ENCODE peak calls at places on chromosomes 5 and 9, in six cellular contexts. L, J, V, C, S and I are unnamed samples.

GRCh38 chr5:108193021-108193795 is 188.7 kb downstream of the FBXL17 start:
- DNase-seq in V (peak), C (no peak), S (peak), L (no peak), J (no peak), I (no peak)

GRCh38 chr9:124264812-124265211 is 7.1 kb downstream of the NEK6 start:
- DNase-seq in J (no peak), S (no peak), V (no peak), C (no peak), L (no peak), I (no peak)

GRCh38 chr9:129989740-129990139 is 53.2 kb downstream of the FNBP1 start:
- DNase-seq in C (no peak), V (no peak), S (no peak), L (no peak), J (no peak), I (no peak)

GRCh38 chr5:40160435-40160834 is 519.3 kb upstream of the PTGER4 start:
- DNase-seq in S (no peak), C (no peak), V (no peak), J (no peak), L (no peak), I (no peak)

GRCh38 chr5:157670662-157671591 is at the start of gene C5orf52:
- DNase-seq in C (no peak), V (peak), J (no peak), L (peak), S (no peak), I (no peak)

GRCh38 chr9:109401169-109401989 is 80.5 kb upstream of the EPB41L4B start:
- DNase-seq in L (peak), J (no peak), S (peak), C (no peak), V (peak), I (peak)

GRCh38 chr9:6567140-6567591 is 78.4 kb downstream of the GLDC start:
- DNase-seq in J (no peak), S (peak), L (no peak), C (no peak), V (peak), I (no peak)

GRCh38 chr9:136013524-136014034 is 52.4 kb upstream of the UBAC1 start:
- DNase-seq in V (no peak), J (no peak), S (no peak), C (no peak), L (no peak), I (no peak)

GRCh38 chr5:77076961-77077820 is 9.9 kb downstream of the ZBED3 start:
- DNase-seq in C (peak), S (peak), L (peak), V (peak), J (peak), I (no peak)

GRCh38 chr9:34493972-34494535 is 28.7 kb downstream of the ENHO start:
- DNase-seq in C (no peak), S (peak), L (peak), J (no peak), V (peak), I (no peak)

GRCh38 chr9:134316444-134317160 is 9.7 kb upstream of the RXRA start:
- DNase-seq in S (peak), V (no peak), J (peak), L (peak), C (no peak), I (no peak)

GRCh38 chr5:132301341-132302274 is 7.4 kb downstream of the SLC22A4 start:
- DNase-seq in V (no peak), J (no peak), L (no peak), S (no peak), C (no peak), I (no peak)

GRCh38 chr9:89886281-89886700 is 281.5 kb downstream of the GADD45G start:
- DNase-seq in V (peak), S (no peak), L (peak), C (no peak), J (no peak), I (no peak)

GRCh38 chr5:112491257-112491656 is 72.2 kb upstream of the EPB41L4A start:
- DNase-seq in L (no peak), V (peak), C (no peak), J (no peak), S (no peak), I (no peak)

GRCh38 chr5:132746592-132747063 is 598 bp upstream of the CCNI2 start:
- DNase-seq in V (peak), J (peak), S (no peak), L (no peak), C (no peak), I (no peak)

GRCh38 chr9:97462914-97463313 is 38.6 kb upstream of the TMOD1 start:
- DNase-seq in L (no peak), V (no peak), C (no peak), S (no peak), J (no peak), I (no peak)

GRCh38 chr5:180206993-180207392 is 2.0 kb downstream of the RASGEF1C start:
- DNase-seq in L (no peak), C (no peak), S (no peak), V (no peak), J (no peak), I (no peak)

GRCh38 chr5:25754895-25755294 is 1110.1 kb upstream of the CDH10 start:
- DNase-seq in S (peak), J (no peak), C (no peak), V (peak), L (no peak), I (no peak)

GRCh38 chr5:109939109-109939682 is 249.5 kb downstream of the MAN2A1 start:
- DNase-seq in S (peak), C (no peak), L (no peak), J (no peak), V (no peak), I (no peak)

GRCh38 chr5:179827684-179828083 is 7.0 kb downstream of the SQSTM1 start:
- DNase-seq in S (peak), C (no peak), J (no peak), V (no peak), L (no peak), I (no peak)

GRCh38 chr5:107104040-107104773 is 566.5 kb downstream of the EFNA5 start:
- DNase-seq in J (no peak), L (peak), C (no peak), V (no peak), S (no peak), I (no peak)

GRCh38 chr5:150487199-150488061 is 20.5 kb upstream of the NDST1 start:
- DNase-seq in C (no peak), S (peak), L (no peak), V (no peak), J (no peak), I (no peak)

GRCh38 chr5:151086905-151087360 is 6.1 kb upstream of the TNIP1 start:
- DNase-seq in C (peak), S (no peak), J (peak), V (no peak), L (no peak), I (no peak)

GRCh38 chr5:128228506-128228905 is 144.9 kb downstream of the SLC12A2 start:
- DNase-seq in J (no peak), S (no peak), V (no peak), L (no peak), C (no peak), I (no peak)

GRCh38 chr9:131854334-131854733 is 114.5 kb upstream of the RAPGEF1 start:
- DNase-seq in V (no peak), S (no peak), J (no peak), C (no peak), L (no peak), I (no peak)

GRCh38 chr9:75739884-75740611 is 150.4 kb upstream of the PCSK5 start:
- DNase-seq in S (no peak), C (no peak), L (no peak), V (no peak), J (no peak), I (no peak)

GRCh38 chr9:128412120-128412790 is 8.4 kb upstream of the CERCAM start:
- DNase-seq in V (peak), S (no peak), C (peak), J (no peak), L (peak), I (no peak)

GRCh38 chr5:180126716-180127681 is 55.4 kb upstream of the RNF130 start:
- DNase-seq in V (no peak), L (peak), J (no peak), C (peak), S (no peak), I (peak)

GRCh38 chr9:96062854-96063253 is 187.4 kb downstream of the ERCC6L2 start:
- DNase-seq in S (no peak), J (no peak), V (peak), C (no peak), L (no peak), I (peak)

GRCh38 chr5:30102185-30102584 is 1091.3 kb upstream of the CDH6 start:
- DNase-seq in S (no peak), V (no peak), C (no peak), J (no peak), L (no peak), I (no peak)

GRCh38 chr5:134637106-134637721 is 4.6 kb upstream of the SAR1B start:
- DNase-seq in S (peak), C (no peak), J (no peak), L (no peak), V (peak), I (no peak)

GRCh38 chr5:137607771-137608170 is 108.6 kb upstream of the SPOCK1 start:
- DNase-seq in S (no peak), J (no peak), L (no peak), C (no peak), V (no peak), I (peak)

GRCh38 chr9:93575706-93576295 is 583 bp upstream of the PHF2 start:
- DNase-seq in C (peak), L (peak), J (peak), S (peak), V (peak), I (peak)

GRCh38 chr9:5442400-5443011 is 4.8 kb upstream of the PLGRKT start:
- DNase-seq in V (peak), L (peak), C (no peak), J (no peak), S (peak), I (no peak)

GRCh38 chr5:121887727-121888126 is 36.0 kb downstream of the FTMT start:
- DNase-seq in C (no peak), S (no peak), L (no peak), J (no peak), V (no peak), I (no peak)

GRCh38 chr5:148976569-148977321 is 86.1 kb downstream of the SH3TC2 start:
- DNase-seq in C (no peak), J (no peak), S (no peak), L (no peak), V (peak), I (no peak)

GRCh38 chr9:117782931-117783788 is 79.0 kb downstream of the TLR4 start:
- DNase-seq in S (peak), V (peak), J (peak), C (peak), L (peak), I (no peak)

GRCh38 chr5:88602584-88602983 is 280.4 kb downstream of the MEF2C start:
- DNase-seq in C (no peak), V (peak), S (no peak), L (no peak), J (no peak), I (no peak)

GRCh38 chr5:141515141-141515540 is 26.3 kb downstream of the PCDHGC5 start:
- DNase-seq in L (no peak), J (no peak), V (no peak), C (no peak), S (no peak), I (no peak)

GRCh38 chr5:141513021-141513626 is 24.2 kb downstream of the PCDHGC5 start:
- DNase-seq in V (peak), J (no peak), L (peak), C (peak), S (no peak), I (peak)

GRCh38 chr5:141512390-141513020 is 23.6 kb downstream of the PCDHGC5 start:
- DNase-seq in J (peak), S (peak), V (peak), L (peak), C (peak), I (no peak)

GRCh38 chr5:141514330-141515111 is 25.6 kb downstream of the PCDHGC5 start:
- DNase-seq in C (no peak), J (no peak), V (peak), S (peak), L (no peak), I (no peak)

GRCh38 chr5:141513627-141514329 is 24.9 kb downstream of the PCDHGC5 start:
- DNase-seq in J (peak), V (peak), L (peak), C (no peak), S (peak), I (peak)
- H3K4me3 ChIP-seq in J (peak), V (peak), L (peak), C (peak), S (peak), I (peak)

GRCh38 chr9:137225701-137226331 is 842 bp downstream of the CYSRT1 start:
- DNase-seq in S (no peak), L (no peak), J (no peak), V (no peak), C (no peak), I (no peak)
- H3K27ac ChIP-seq in S (peak), L (no peak), J (no peak), V (no peak), C (no peak), I (no peak)

GRCh38 chr5:72656756-72657513 is 149.7 kb upstream of the ZNF366 start:
- DNase-seq in J (no peak), V (no peak), C (no peak), S (no peak), L (no peak), I (no peak)
- H3K4me3 ChIP-seq in J (no peak), V (no peak), C (no peak), S (no peak), L (no peak), I (no peak)

DNA sequence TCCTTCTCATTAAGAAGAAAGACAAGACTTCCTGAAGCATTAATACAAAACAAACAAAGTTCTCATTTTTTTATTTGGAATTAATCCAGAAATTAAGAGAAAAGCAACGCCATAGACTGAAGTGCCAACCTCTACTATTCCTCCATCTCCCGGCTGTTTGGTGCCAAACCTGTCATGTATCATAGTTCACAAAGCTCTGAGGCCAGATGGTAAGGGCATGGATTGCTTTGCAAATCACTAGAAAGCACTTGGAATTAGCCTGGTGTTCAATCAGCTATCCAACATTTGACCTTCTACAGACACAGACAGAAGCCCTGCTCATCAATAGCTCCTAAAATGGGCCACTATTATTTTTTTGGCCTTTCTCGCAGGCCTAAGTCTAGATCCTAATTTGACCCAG is 33.8 kb downstream of the HTR1A start:
- DNase-seq in V (no peak), C (no peak), S (no peak), L (no peak), J (no peak), I (no peak)
- H3K27ac ChIP-seq in V (no peak), C (no peak), S (no peak), L (no peak), J (no peak), I (no peak)

GRCh38 chr5:173228107-173228506 is 6.9 kb downstream of the NKX2-5 start:
- DNase-seq in L (peak), C (no peak), S (no peak), J (no peak), V (no peak), I (no peak)

GRCh38 chr5:173230741-173231380 is 4.1 kb downstream of the NKX2-5 start:
- DNase-seq in L (peak), V (no peak), C (no peak), S (no peak), J (no peak), I (no peak)

GRCh38 chr5:173229381-173229959 is 5.5 kb downstream of the NKX2-5 start:
- DNase-seq in L (peak), J (no peak), V (no peak), C (no peak), S (no peak), I (no peak)

GRCh38 chr5:173229966-173230740 is 4.9 kb downstream of the NKX2-5 start:
- DNase-seq in C (no peak), S (no peak), V (no peak), L (peak), J (no peak), I (no peak)

GRCh38 chr5:173228639-173229380 is 6.2 kb downstream of the NKX2-5 start:
- DNase-seq in J (no peak), S (no peak), V (peak), C (no peak), L (peak), I (no peak)
- H3K4me3 ChIP-seq in J (no peak), S (no peak), V (no peak), C (no peak), L (peak), I (peak)

GRCh38 chr5:20113031-20113685 is 125.2 kb upstream of the CDH18 start:
- DNase-seq in J (no peak), L (no peak), S (no peak), C (no peak), V (no peak), I (no peak)

GRCh38 chr5:20113930-20114329 is 125.9 kb upstream of the CDH18 start:
- DNase-seq in L (no peak), J (no peak), C (no peak), S (no peak), V (no peak), I (no peak)

GRCh38 chr5:20114536-20114935 is 126.5 kb upstream of the CDH18 start:
- DNase-seq in V (no peak), L (no peak), J (no peak), S (no peak), C (no peak), I (no peak)

GRCh38 chr5:20105915-20106314 is 117.9 kb upstream of the CDH18 start:
- DNase-seq in V (no peak), L (no peak), J (no peak), C (no peak), S (no peak), I (no peak)

DNA sequence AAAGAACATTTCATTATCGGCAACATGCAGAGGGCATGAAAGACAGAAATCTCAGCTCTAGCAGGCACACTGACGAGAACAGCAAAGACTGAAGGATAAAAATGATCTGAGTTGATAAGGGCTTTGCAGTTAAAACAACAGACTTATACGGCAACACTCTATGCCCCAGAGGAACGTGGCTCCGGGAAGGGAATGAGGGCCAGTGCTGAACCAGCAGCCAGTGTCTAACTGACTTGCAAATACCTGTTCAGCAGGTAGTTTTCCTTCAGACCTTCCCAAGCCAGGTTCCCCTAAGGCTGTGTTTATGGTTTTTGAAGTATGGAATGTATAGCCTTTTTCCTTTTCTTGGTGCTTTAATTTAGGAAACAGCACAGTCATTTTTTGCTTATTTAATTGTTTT is 121.3 kb upstream of the CDH18 start:
- DNase-seq in S (peak), V (peak), J (no peak), C (no peak), L (no peak), I (no peak)
- H3K27ac ChIP-seq in S (no peak), V (no peak), J (no peak), C (no peak), L (no peak), I (no peak)

GRCh38 chr5:146880985-146881384 is 2.4 kb upstream of the PPP2R2B start:
- DNase-seq in J (no peak), L (no peak), V (no peak), S (no peak), C (no peak), I (no peak)

GRCh38 chr5:146877783-146878470 is 630 bp downstream of the PPP2R2B start:
- DNase-seq in V (peak), L (peak), J (peak), C (peak), S (no peak), I (peak)

GRCh38 chr5:146878471-146879172 is at the start of gene PPP2R2B:
- DNase-seq in L (peak), C (peak), V (peak), J (peak), S (peak), I (peak)

GRCh38 chr5:146873186-146873917 is 5.2 kb downstream of the PPP2R2B start:
- DNase-seq in J (no peak), C (no peak), V (no peak), L (no peak), S (no peak), I (no peak)

GRCh38 chr5:146877178-146877681 is 1.3 kb downstream of the PPP2R2B start:
- DNase-seq in C (no peak), V (no peak), J (no peak), L (peak), S (no peak), I (no peak)
- H3K4me3 ChIP-seq in C (peak), V (peak), J (peak), L (peak), S (peak), I (peak)

DNA sequence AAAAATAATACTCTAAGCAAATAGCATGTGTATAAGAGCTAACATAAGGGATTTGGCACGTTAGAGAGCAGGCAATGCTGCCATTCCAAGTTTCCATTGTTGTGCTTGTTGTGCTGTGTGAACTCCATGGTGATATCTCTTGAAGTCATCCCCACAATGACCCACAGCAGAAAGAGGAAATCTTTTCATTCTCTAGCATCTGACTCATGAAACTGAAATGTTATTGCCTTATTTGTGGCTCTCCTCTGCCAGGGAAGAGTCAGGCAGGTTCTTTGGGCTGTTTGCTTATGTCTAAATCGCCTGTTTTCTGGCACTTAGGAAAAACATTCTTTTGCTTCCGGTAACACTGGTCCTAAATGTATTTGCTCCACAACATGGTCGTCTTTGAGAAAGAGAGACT is 188.6 kb downstream of the CSNK1G3 start:
- DNase-seq in V (peak), S (peak), J (no peak), C (no peak), L (no peak), I (no peak)
- H3K27ac ChIP-seq in V (no peak), S (peak), J (no peak), C (no peak), L (no peak), I (peak)